ENCODE peak calls at places on chromosomes 16 and 17, in four cellular contexts. H, S, A and N are unnamed samples. For H3K4me1 and H3K36me3, the result is how much of the 10 kb centered on the place peaks cover.

GRCh38 chr16:72859581-72859980 is 188.3 kb downstream of the ZFHX3 start:
- DNase-seq in A (no peak), H (no peak), S (no peak), N (no peak)

GRCh38 chr17:28372945-28373274 is 1.4 kb downstream of the SARM1 start:
- DNase-seq in S (no peak), H (no peak), A (no peak), N (no peak)

GRCh38 chr17:38748329-38749221 is at the start of gene PCGF2:
- DNase-seq in S (no peak), A (peak), H (peak), N (peak)

GRCh38 chr17:42653179-42654124 is 5.6 kb upstream of the TUBG2 start:
- DNase-seq in S (no peak), H (no peak), A (peak), N (peak)

GRCh38 chr17:18187816-18188761 is 4.5 kb downstream of the ALKBH5 start:
- DNase-seq in A (peak), H (no peak), S (no peak), N (no peak)

GRCh38 chr17:78736526-78737079 is 45.5 kb downstream of the CYTH1 start:
- DNase-seq in A (peak), H (peak), S (peak), N (peak)

GRCh38 chr16:29148867-29149272 is 164.0 kb downstream of the LAT start:
- DNase-seq in S (no peak), H (peak), A (peak), N (no peak)

GRCh38 chr17:76915840-76916510 is 47.8 kb downstream of the MGAT5B start:
- DNase-seq in S (no peak), H (no peak), A (no peak), N (no peak)

GRCh38 chr17:17401271-17401781 is 75.5 kb upstream of the MED9 start:
- DNase-seq in S (no peak), H (no peak), A (no peak), N (no peak)

GRCh38 chr17:57604771-57605733 is 140.0 kb downstream of the CCDC182 start:
- DNase-seq in A (peak), H (no peak), S (peak), N (peak)

GRCh38 chr17:49899588-49899987 is 51.7 kb upstream of the TAC4 start:
- DNase-seq in A (no peak), H (no peak), S (no peak), N (no peak)

GRCh38 chr17:49901460-49902331 is 53.8 kb upstream of the TAC4 start:
- DNase-seq in A (no peak), H (peak), S (no peak), N (peak)

GRCh38 chr17:49896860-49897259 is 49.0 kb upstream of the TAC4 start:
- DNase-seq in S (no peak), A (no peak), H (no peak), N (no peak)

GRCh38 chr17:49896222-49896621 is 48.4 kb upstream of the TAC4 start:
- DNase-seq in S (no peak), A (no peak), H (no peak), N (no peak)

DNA sequence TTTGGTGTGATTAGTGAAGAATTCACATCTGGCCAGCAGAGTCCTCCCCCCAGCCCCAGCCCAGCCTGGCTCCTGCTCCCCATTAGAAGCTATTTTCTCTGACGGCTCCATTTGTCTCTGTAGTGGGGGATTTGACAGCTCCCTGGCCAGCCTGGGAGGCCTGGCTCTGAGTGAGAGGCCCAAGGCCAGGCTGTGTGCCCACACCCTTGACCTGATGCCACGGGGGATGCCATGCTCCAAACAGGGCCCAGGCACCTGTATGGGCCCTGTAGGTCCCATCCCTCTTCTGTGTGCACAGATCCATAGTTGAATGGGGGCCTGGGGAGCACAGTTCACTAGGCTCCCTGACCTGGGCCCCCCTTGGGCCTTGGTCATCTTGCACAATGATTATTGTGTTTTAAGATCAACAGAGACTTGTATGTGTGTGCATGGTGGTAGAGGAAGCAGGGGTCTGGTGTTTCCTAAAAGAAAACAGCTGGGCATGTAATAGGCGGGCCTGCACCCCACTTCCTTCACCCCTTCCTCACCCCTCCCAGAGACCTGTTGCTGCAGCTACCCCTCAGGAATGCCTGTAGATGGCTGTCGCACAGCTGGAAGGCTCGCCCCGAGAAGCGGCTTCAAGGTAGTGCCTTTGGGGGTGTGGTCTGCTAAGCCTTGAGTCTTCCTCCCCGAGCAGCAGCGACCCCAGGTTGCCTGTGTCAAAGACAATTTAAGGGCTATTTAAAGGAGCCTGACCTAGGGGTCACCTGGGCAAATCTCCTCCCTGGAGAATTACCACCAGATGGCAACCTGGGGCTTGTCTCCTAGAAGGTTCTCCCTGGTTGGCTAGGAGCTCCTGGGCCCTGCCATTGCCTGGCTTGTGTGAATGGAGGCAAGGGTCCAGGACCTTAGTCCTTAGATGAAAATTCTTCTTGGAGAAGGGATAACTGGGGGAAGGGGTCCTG is 51.0 kb upstream of the TAC4 start:
- DNase-seq in S (no peak), A (no peak), H (no peak), N (no peak)
- TF ChIP-seq CTCF in S (peak), A (no peak), H (no peak), N (no peak)

DNA sequence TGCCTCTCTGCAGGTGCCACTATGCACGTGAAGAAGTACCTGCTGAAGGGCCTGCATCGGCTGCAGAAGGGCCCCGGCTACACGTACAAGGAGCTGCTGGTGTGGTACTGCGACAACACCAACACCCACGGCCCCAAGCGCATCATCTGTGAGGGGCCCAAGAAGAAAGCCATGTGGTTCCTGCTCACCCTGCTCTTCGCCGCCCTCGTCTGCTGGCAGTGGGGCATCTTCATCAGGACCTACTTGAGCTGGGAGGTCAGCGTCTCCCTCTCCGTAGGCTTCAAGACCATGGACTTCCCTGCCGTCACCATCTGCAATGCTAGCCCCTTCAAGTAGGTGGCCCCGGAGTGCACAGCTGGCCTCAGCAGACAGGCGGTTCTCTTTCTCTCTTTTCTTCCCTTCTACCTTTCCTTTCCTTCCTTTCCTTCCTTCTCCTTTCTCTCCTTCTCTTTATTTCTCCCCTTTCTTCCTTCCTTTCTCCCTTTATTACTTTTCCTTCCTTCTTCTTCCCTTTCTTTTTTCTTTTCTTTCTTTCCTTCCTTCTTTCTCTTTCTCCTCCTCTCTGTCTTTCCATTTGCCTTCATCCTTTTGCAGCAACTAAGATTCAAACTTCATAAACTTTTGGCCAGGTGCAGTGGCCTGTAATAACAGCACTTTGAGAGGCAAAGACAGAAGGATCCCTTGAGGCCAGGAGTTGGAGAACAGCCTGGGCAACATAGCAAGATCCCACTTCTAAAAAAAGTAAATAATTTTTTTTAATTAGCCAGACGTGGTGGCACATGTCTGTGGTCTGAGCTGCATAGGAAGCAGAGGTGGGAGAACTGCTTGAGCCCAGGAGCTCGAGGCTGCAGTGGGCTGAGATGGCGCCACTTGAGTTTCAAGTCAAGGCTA is 46.7 kb downstream of the SCNN1B start:
- DNase-seq in S (no peak), A (no peak), H (no peak), N (no peak)
- H3K4me1 ChIP-seq in S (under half), A (under half), H (under half), N (under half)

GRCh38 chr17:45087978-45088377 is 26.9 kb downstream of the NMT1 start:
- DNase-seq in S (no peak), H (no peak), A (no peak), N (no peak)

GRCh38 chr17:45091778-45092425 is 30.8 kb downstream of the NMT1 start:
- DNase-seq in H (no peak), A (no peak), S (no peak), N (no peak)

GRCh38 chr17:45092932-45093430 is 31.9 kb downstream of the NMT1 start:
- DNase-seq in S (no peak), A (peak), H (peak), N (no peak)

GRCh38 chr17:45088741-45089140 is 27.6 kb downstream of the NMT1 start:
- DNase-seq in S (no peak), H (no peak), A (no peak), N (no peak)

DNA sequence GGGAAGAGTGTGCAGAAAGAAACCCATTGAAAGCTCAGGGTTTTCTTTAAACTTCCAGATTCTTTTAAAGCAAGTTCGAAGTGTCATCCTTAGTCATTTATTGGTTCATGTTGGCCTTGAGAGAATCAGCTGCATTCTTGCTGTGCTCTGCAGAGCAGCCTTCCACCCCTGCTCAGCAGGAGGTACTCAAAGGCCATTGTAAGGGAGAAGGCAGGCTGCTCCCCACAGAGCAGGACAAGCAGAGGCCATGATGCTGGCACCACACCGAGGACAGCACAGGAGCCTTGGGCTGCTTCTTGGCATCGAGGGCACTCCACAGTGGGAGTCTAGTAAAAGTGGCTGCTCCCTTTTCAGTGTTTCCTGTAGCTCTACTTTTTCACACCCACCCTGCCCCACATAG is 29.6 kb downstream of the NMT1 start:
- DNase-seq in H (no peak), S (no peak), A (no peak), N (no peak)
- H3K36me3 ChIP-seq in H (under half), S (under half), A (half or more), N (under half)

GRCh38 chr16:86370036-86370435 is 140.3 kb upstream of the FOXF1 start:
- DNase-seq in H (no peak), A (no peak), S (no peak), N (no peak)
- TF ChIP-seq CTCF in H (no peak), A (no peak), S (no peak), N (no peak)

GRCh38 chr17:14094676-14095075 is 25.4 kb downstream of the COX10 start:
- DNase-seq in H (no peak), S (no peak), A (no peak), N (no peak)
- H3K4me1 ChIP-seq in H (under half), S (under half), A (half or more), N (under half)

DNA sequence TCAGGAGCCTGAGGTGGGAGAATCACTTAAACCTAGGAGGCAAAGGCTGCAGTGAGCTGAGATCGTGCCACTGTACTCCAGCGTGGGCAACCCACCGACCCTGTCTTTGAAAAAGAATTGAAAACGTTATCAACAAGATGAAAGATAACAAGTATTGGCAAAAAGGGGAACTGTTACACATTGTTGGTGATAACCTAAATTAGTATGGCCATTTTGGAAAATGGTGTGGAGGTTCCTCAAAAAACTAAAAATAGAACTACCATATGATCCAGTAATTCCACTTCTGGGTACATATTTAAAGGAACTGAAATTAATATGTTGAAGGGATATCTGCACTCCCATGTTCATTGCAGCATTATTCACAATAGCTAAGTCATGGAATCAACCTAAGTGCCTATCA is 61.0 kb downstream of the ABHD15 start:
- DNase-seq in A (no peak), H (no peak), S (no peak), N (no peak)
- H3K36me3 ChIP-seq in A (half or more), H (under half), S (under half), N (under half)

GRCh38 chr16:70254095-70254964 is 2.6 kb upstream of the EXOSC6 start:
- DNase-seq in H (no peak), A (no peak), S (no peak), N (no peak)

GRCh38 chr16:70251651-70252354 is at the start of gene EXOSC6:
- DNase-seq in A (peak), H (peak), S (peak), N (peak)

GRCh38 chr16:70252355-70252988 is 732 bp upstream of the EXOSC6 start:
- DNase-seq in H (no peak), A (no peak), S (no peak), N (no peak)

GRCh38 chr16:70253291-70254094 is 1.8 kb upstream of the EXOSC6 start:
- DNase-seq in S (peak), A (no peak), H (no peak), N (peak)

GRCh38 chr16:70250748-70251650 is 741 bp downstream of the EXOSC6 start:
- DNase-seq in A (no peak), S (peak), H (no peak), N (peak)
- TF ChIP-seq CTCF in A (no peak), S (no peak), H (no peak), N (no peak)

GRCh38 chr17:29613371-29613837 is 9.3 kb downstream of the CORO6 start:
- DNase-seq in H (peak), S (peak), A (peak), N (peak)
- H3K4me1 ChIP-seq in H (under half), S (under half), A (half or more), N (under half)

DNA sequence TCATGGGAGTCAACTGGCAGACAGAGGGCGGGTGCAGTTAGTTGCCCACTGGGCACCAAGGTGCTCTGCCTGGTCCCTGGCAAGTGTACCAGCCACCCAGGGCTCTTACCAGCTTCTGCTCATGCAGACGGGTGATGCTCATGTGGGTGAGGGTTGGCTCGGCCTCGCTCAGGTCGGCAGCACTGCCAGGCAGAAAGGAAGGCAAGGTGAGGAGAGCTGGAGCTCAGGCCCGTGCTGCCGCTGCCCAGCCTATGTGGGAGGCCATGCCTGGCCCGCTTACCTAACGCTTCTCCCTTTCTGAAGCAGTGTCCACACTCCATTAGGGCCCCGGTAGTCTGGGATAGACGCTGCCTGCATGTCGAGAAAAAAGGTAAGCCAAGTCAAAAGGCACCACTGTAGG is 2.6 kb downstream of the SIRT7 start:
- DNase-seq in S (no peak), H (no peak), A (no peak), N (no peak)
- H3K36me3 ChIP-seq in S (under half), H (under half), A (under half), N (under half)

DNA sequence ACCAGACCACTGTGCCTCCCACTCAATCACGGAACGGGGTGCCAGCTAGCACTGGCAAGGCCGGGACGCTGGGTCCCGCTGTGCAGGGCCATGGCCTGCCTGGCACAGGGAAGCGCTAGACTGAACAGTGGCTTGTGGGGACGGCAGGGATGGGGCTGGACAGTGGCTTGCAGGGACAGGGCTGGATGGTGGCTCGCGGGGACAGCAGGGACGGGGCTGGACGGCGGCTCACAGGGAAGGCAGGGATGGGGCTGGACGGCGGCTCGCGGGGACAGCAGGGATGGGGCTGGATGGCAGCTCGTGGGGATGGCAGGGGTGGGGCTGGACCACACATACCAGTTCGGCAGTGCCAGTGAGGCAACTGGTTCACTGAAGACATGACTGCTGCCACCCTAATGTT is 32.6 kb downstream of the LMF1 start:
- DNase-seq in A (no peak), S (no peak), H (no peak), N (peak)
- TF ChIP-seq CTCF in A (no peak), S (no peak), H (no peak), N (no peak)